ENCODE peak calls at places on chromosomes 4 and X, in seven cellular contexts. B, P, O, I, H, N and S are unnamed samples.

GRCh38 chr4:180675368-180675675 is 1567.9 kb upstream of the TENM3 start:
- DNase-seq in I (no peak), P (no peak), B (no peak), N (no peak), H (no peak), O (no peak), S (no peak)

GRCh38 chr4:71860643-71861042 is 76.8 kb upstream of the GC start:
- DNase-seq in B (no peak), P (no peak), N (peak), H (no peak), I (no peak), O (no peak), S (no peak)

GRCh38 chr4:140071806-140072205 is 82.2 kb downstream of the MAML3 start:
- DNase-seq in B (no peak), O (no peak), H (peak), P (peak), I (peak), N (no peak), S (no peak)

GRCh38 chr4:2595436-2595835 is 59.0 kb downstream of the FAM193A start:
- DNase-seq in H (no peak), P (no peak), I (no peak), N (no peak), O (no peak), B (peak), S (no peak)

GRCh38 chr4:98955229-98955628 is 26.3 kb upstream of the EIF4E start:
- DNase-seq in N (no peak), B (no peak), P (no peak), H (no peak), I (no peak), O (no peak), S (no peak)

GRCh38 chr4:108683479-108683878 is 33.1 kb downstream of the OSTC start:
- DNase-seq in N (peak), B (peak), O (no peak), H (no peak), I (peak), P (no peak), S (peak)

GRCh38 chrX:69313622-69314290 is 148.5 kb upstream of the PJA1 start:
- DNase-seq in N (no peak), P (no peak), O (no peak), B (peak), I (no peak), H (no peak), S (no peak)

GRCh38 chr4:53695540-53696463 is 104.5 kb upstream of the LNX1 start:
- DNase-seq in O (no peak), P (no peak), B (no peak), I (no peak), H (no peak), N (no peak), S (no peak)

GRCh38 chr4:5632043-5632440 is 76.3 kb downstream of the EVC2 start:
- DNase-seq in B (no peak), H (no peak), O (no peak), P (no peak), N (no peak), I (no peak), S (no peak)

GRCh38 chr4:87005690-87006461 is 71.1 kb downstream of the AFF1 start:
- DNase-seq in I (no peak), N (no peak), H (no peak), B (peak), O (no peak), P (peak), S (peak)

GRCh38 chrX:148310402-148311200 is 189.8 kb upstream of the AFF2 start:
- DNase-seq in I (no peak), P (peak), O (no peak), N (no peak), B (no peak), H (no peak), S (no peak)

GRCh38 chr4:64503945-64504675 is 94.9 kb upstream of the TECRL start:
- DNase-seq in I (no peak), O (no peak), B (no peak), H (no peak), P (no peak), N (no peak), S (no peak)

GRCh38 chr4:37549003-37549402 is 137.2 kb downstream of the RELL1 start:
- DNase-seq in B (no peak), N (no peak), H (no peak), O (no peak), I (peak), P (no peak), S (no peak)

GRCh38 chrX:135437867-135438733 is 16.4 kb downstream of the SMIM10L2A start:
- DNase-seq in H (no peak), P (no peak), O (no peak), N (peak), I (no peak), B (peak), S (no peak)

GRCh38 chr4:15314974-15315373 is 112.9 kb upstream of the C1QTNF7 start:
- DNase-seq in P (no peak), O (no peak), B (no peak), H (no peak), I (no peak), N (no peak), S (no peak)

GRCh38 chr4:57329279-57329678 is 219.1 kb upstream of the IGFBP7 start:
- DNase-seq in I (no peak), B (no peak), H (peak), P (no peak), N (no peak), O (no peak), S (no peak)

GRCh38 chrX:122866527-122866926 is 317.6 kb upstream of the GRIA3 start:
- DNase-seq in O (no peak), I (peak), P (no peak), H (no peak), B (no peak), N (peak), S (peak)

GRCh38 chr4:103994059-103994458 is 274.3 kb upstream of the TACR3 start:
- DNase-seq in P (no peak), B (no peak), H (no peak), N (no peak), I (peak), O (no peak), S (no peak)

GRCh38 chr4:146275370-146275769 is 61.0 kb downstream of the REELD1 start:
- DNase-seq in P (no peak), O (no peak), B (no peak), N (no peak), H (no peak), I (no peak), S (no peak)

GRCh38 chr4:148964456-148964855 is 522.2 kb upstream of the NR3C2 start:
- DNase-seq in B (no peak), N (no peak), H (no peak), O (no peak), P (no peak), I (no peak), S (no peak)

GRCh38 chr4:89755210-89755609 is 81.8 kb downstream of the SNCA start:
- DNase-seq in H (no peak), B (no peak), I (no peak), O (no peak), N (no peak), P (no peak), S (no peak)

GRCh38 chr4:176611351-176611750 is 181.4 kb downstream of the VEGFC start:
- DNase-seq in O (no peak), N (no peak), P (no peak), I (no peak), B (no peak), H (no peak), S (no peak)

GRCh38 chrX:1307626-1308340 is 28.8 kb upstream of the IL3RA start:
- DNase-seq in P (no peak), B (no peak), N (no peak), H (no peak), I (no peak), O (no peak), S (no peak)

GRCh38 chrX:110699109-110699508 is 96.5 kb downstream of the CHRDL1 start:
- DNase-seq in B (no peak), H (no peak), N (no peak), P (no peak), I (peak), O (no peak), S (no peak)

GRCh38 chr4:6692806-6693205 is 872 bp upstream of the S100P start:
- DNase-seq in I (peak), B (no peak), H (no peak), N (no peak), O (no peak), P (no peak), S (no peak)

GRCh38 chr4:150140774-150141400 is 62.6 kb downstream of the DCLK2 start:
- DNase-seq in I (peak), H (no peak), B (no peak), N (no peak), O (no peak), P (no peak), S (peak)

GRCh38 chrX:153554519-153555167 is 37.2 kb downstream of the ATP2B3 start:
- DNase-seq in N (peak), O (peak), H (peak), I (peak), P (peak), B (peak), S (peak)

DNA sequence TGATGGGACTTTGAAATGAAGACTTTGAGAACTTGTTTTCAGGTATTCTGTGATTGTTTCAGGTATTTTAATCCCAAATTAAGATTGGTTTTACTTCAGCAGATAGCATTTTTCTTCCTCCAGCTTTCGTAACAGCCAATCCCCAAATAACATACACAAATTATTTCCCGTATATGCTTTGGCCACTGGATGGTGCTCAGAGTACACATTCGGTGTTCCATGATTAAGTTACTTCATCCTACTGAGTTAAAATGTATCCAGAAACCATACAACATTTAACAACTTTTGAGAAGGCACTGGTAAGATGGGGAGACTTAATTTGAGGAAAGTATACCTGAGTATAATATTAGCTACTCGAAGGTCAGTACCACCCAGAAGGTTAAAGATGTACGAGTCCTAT is 233.4 kb upstream of the FAM47A start:
- DNase-seq in P (no peak), B (no peak), I (peak), N (peak), H (no peak), O (no peak), S (no peak)
- TF ChIP-seq CTCF in P (peak), B (peak), I (peak), N (no peak), H (peak), O (peak), S (no peak)

DNA sequence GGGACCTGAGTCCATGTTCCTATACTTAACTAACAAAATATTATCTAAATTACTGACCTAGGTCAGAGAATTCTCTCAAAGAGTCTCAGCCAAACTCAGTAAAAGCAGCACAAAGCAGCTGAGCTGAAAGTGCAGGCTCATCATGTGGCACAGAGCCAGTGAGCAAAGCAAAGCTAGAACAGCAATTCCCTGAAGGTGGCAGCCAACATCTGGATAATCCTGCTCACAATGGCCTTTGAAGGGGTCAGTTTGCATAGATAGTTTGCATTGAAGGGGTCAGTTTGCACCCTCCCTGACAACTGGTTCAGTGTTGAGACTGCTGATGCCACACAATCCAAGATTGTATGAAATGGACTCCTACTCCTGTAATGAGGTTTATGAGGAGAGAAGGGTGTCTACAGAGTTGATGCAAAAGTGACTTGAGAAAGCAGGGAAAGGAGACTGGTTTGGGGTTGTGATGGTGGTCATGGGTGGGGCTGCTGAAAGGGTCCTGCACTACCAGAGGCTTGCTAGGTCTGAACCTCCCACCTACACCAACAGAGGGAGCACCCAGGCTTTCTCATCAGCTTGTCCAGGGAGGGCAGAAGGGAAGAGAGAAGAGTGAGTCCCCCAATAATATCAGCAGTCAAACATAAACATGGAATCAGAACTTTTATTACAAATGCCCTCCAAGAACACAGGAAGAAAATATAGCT is 39.7 kb downstream of the TRIM61 start:
- DNase-seq in O (no peak), B (no peak), N (peak), H (no peak), P (no peak), I (no peak), S (no peak)
- TF ChIP-seq CTCF in O (no peak), B (no peak), N (peak), H (no peak), P (no peak), I (no peak), S (no peak)

DNA sequence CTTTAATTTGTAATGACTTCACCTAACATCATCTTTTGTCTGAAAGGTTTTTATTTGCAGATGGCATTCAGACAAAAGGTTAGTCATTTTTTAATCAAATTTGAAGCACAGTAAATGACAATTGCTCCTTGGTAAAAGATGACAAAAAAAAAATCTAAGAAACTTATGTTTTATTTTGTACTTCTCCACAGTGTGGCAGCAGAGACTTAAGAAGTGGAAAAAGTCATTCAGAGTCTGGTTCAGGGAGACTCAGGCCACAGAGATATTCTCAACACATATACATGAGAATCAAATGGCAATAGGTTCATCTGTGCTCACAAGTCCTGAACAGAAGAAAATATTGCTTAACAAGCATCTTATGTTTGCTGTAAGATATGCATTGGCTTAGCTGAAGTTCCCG is 436.2 kb downstream of the KCNIP4 start:
- DNase-seq in H (no peak), O (no peak), N (peak), I (peak), P (no peak), B (peak), S (peak)
- TF ChIP-seq CTCF in H (peak), O (peak), N (peak), I (peak), P (peak), B (peak), S (peak)

DNA sequence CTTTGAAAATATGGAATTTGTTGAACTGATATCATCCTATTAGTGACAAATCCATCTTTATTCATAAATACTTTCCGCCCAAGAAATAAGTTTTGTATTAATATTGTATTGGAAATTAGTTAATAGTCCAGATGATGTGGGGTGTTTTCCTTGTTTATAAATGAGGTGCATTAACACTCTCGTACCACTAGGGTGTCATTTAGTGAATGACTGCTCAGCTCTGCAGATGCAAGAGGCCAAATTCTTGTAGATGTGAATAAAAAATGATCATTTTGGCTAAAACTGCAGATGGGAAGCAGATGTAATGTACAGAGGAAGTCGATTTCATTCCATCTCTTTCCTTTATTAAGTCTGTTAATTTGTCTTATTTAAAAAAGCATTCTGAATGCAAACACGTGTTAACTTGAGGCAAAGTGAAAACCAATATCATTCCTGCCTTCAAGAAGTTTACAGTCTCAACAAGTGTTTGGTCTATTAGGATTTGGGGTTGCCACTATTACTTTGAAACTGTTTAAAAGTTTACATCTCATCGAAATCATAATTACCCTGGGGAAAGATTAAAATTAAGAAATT is 108.1 kb downstream of the DHX15 start:
- DNase-seq in N (no peak), H (no peak), B (peak), I (no peak), P (no peak), O (no peak), S (peak)
- TF ChIP-seq CTCF in N (peak), H (peak), B (peak), I (peak), P (peak), O (peak), S (peak)

GRCh38 chr4:66294626-66295025 is 624.3 kb upstream of the EPHA5 start:
- DNase-seq in P (no peak), H (no peak), B (no peak), N (no peak), I (no peak), O (no peak), S (no peak)
- TF ChIP-seq CTCF in P (no peak), H (no peak), B (no peak), N (no peak), I (no peak), O (no peak), S (no peak)